ENCODE peak calls at places on chromosome 7, in eight cellular contexts. O is AG10803, T is OCI-LY7, G is BJ, R is mammary epithelial cell, B is GM12864, Y is astrocyte of the spinal cord, C is right lobe of liver. F is an unnamed sample.

GRCh38 chr7:155669717-155670505 is 25.4 kb downstream of the RBM33 start:
- DNase-seq in O (peak), T (no peak), C (no peak), R (no peak), Y (peak), G (no peak), B (no peak), F (no peak)

GRCh38 chr7:155093586-155093985 is 23.5 kb downstream of the HTR5A start:
- DNase-seq in B (no peak), C (no peak), O (no peak), G (no peak), R (peak), T (no peak), Y (no peak), F (no peak)

GRCh38 chr7:18140943-18141342 is 113.3 kb upstream of the PRPS1L1 start:
- DNase-seq in G (no peak), T (no peak), C (no peak), Y (no peak), O (no peak), R (no peak), B (no peak), F (no peak)

GRCh38 chr7:20778063-20778721 is 8.5 kb downstream of the SP8 start:
- DNase-seq in B (no peak), G (no peak), O (no peak), Y (no peak), R (peak), C (peak), T (no peak), F (no peak)

GRCh38 chr7:31948041-31948440 is 122.2 kb downstream of the PDE1C start:
- DNase-seq in Y (peak), R (peak), B (no peak), T (no peak), C (no peak), O (peak), G (peak), F (peak)

GRCh38 chr7:106895246-106895864 is 30.3 kb downstream of the PIK3CG start:
- DNase-seq in B (no peak), Y (no peak), G (no peak), O (no peak), T (peak), R (no peak), C (no peak), F (no peak)

GRCh38 chr7:129752760-129753159 is 141.2 kb downstream of the NRF1 start:
- DNase-seq in T (no peak), C (no peak), G (no peak), B (no peak), R (no peak), Y (no peak), O (no peak), F (no peak)

GRCh38 chr7:148367701-148368475 is 222.7 kb upstream of the C7orf33 start:
- DNase-seq in C (no peak), O (no peak), B (no peak), R (no peak), Y (no peak), G (no peak), T (no peak), F (no peak)

GRCh38 chr7:136251826-136252225 is 274.7 kb upstream of the MTPN start:
- DNase-seq in R (no peak), O (peak), T (no peak), G (no peak), C (no peak), Y (no peak), B (no peak), F (no peak)

GRCh38 chr7:70728873-70729552 is 402.9 kb upstream of the GALNT17 start:
- DNase-seq in G (no peak), Y (peak), B (no peak), T (no peak), O (no peak), R (no peak), C (no peak), F (no peak)

GRCh38 chr7:158710651-158711102 is 6.1 kb upstream of the NCAPG2 start:
- DNase-seq in O (peak), G (no peak), T (no peak), Y (peak), R (peak), C (no peak), B (no peak), F (no peak)

GRCh38 chr7:106110885-106111670 is 1.0 kb downstream of the SYPL1 start:
- DNase-seq in R (no peak), B (no peak), O (peak), Y (peak), C (no peak), T (peak), G (no peak), F (no peak)

GRCh38 chr7:27098493-27099223 is 2.9 kb upstream of the HOXA1 start:
- DNase-seq in C (no peak), R (peak), Y (peak), O (peak), B (no peak), G (no peak), T (no peak), F (peak)

GRCh38 chr7:41003031-41003925 is 699.6 kb downstream of the INHBA start:
- DNase-seq in C (peak), G (no peak), O (peak), T (peak), B (peak), R (peak), Y (peak), F (no peak)

GRCh38 chr7:20235303-20235702 is 18.1 kb upstream of the MACC1 start:
- DNase-seq in Y (no peak), B (no peak), T (no peak), R (no peak), G (no peak), O (no peak), C (no peak), F (no peak)

GRCh38 chr7:33885290-33886005 is 19.9 kb upstream of the BMPER start:
- DNase-seq in T (no peak), B (no peak), R (no peak), G (no peak), O (peak), C (no peak), Y (no peak), F (no peak)

GRCh38 chr7:74083928-74084721 is 521 bp downstream of the LIMK1 start:
- DNase-seq in G (no peak), C (no peak), B (no peak), T (peak), Y (peak), R (peak), O (peak), F (no peak)

GRCh38 chr7:100983451-100984187 is 14.3 kb downstream of the MUC12 start:
- DNase-seq in T (no peak), O (peak), C (no peak), Y (no peak), R (peak), B (no peak), G (peak), F (peak)

DNA sequence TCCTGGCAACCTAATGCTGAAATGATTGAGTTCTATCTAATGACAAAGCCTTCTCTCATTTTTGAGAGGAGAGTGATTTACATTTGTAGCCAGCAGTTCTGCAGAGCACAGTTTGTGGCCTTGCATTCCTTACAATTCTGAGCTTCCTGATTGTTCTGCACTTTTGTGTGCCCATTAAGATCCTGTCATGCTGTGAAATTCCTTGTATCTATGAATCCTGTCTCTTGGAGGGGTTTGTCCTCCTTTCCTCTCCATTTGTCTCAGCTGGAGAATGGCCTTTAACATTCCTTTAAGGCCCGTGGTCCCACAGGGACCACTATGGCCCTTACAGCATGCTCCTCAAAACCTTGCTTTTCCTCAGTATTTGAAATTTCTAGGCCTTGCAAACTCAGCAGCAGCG is 10.4 kb downstream of the KLHL7 start:
- DNase-seq in T (no peak), G (no peak), B (no peak), O (peak), R (no peak), C (no peak), Y (no peak), F (no peak)
- H3K4me3 ChIP-seq in T (no peak), G (no peak), B (no peak), O (no peak), R (no peak), C (no peak), Y (no peak), F (no peak)

GRCh38 chr7:25496394-25497103 is 268.3 kb upstream of the NPVF start:
- DNase-seq in T (peak), Y (no peak), O (no peak), R (no peak), G (no peak), C (no peak), B (peak), F (no peak)
- H3K4me3 ChIP-seq in T (no peak), Y (no peak), O (no peak), R (no peak), G (no peak), C (no peak), B (peak), F (no peak)

GRCh38 chr7:16880469-16881034 is 1.2 kb downstream of the AGR3 start:
- DNase-seq in C (no peak), G (no peak), O (no peak), R (no peak), B (no peak), Y (no peak), T (no peak), F (no peak)
- H3K4me3 ChIP-seq in C (no peak), G (no peak), O (no peak), R (no peak), B (no peak), Y (no peak), T (no peak), F (no peak)

DNA sequence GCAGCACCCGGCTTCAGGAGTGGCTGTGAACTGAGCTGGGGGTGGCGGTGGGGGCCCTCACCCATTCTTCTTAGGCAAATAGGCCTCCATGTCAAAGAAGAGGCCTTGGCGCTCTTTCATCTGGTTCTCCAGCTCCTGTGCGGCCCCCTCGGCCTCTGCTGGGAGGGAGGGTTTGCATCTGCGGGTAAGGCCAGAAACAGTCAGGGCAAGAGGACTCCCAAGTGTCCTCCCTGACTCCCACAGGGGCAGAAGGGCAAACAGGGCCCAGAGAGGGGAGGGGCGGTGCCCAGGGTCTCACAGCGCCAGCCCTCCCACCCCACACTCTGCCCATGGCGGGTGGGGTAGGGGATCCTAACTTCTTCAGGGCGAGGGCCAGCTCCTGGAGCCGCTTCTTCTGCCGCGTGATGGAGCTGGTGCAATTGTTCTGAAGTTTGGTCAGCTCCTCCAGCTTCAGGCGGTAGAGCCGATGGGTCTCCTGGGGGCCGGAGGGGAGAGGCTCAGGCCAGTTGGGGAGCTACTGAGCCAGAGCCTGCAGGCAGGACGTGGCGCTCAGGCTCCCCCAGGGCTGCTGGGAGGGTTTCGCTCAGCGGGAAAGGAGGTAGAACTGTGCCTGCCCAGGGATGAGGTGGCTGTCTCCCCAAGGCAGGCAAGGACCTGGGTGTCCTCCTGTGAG is 2.2 kb downstream of the TMEM120A start:
- DNase-seq in T (no peak), R (no peak), Y (no peak), O (no peak), B (no peak), C (no peak), G (no peak), F (no peak)
- H3K4me3 ChIP-seq in T (no peak), R (no peak), Y (no peak), O (no peak), B (no peak), C (no peak), G (no peak), F (no peak)

GRCh38 chr7:831596-832291 is 532 bp upstream of the SUN1 start:
- DNase-seq in G (peak), R (peak), B (peak), C (no peak), O (peak), T (no peak), Y (peak), F (peak)
- H3K4me3 ChIP-seq in G (peak), R (peak), B (peak), C (no peak), O (peak), T (no peak), Y (peak), F (no peak)

GRCh38 chr7:142594078-142594477 is 155.2 kb upstream of the PRSS1 start:
- DNase-seq in R (no peak), G (no peak), Y (no peak), O (no peak), C (no peak), T (no peak), B (no peak), F (no peak)
- H3K4me3 ChIP-seq in R (no peak), G (no peak), Y (no peak), O (no peak), C (no peak), T (no peak), B (no peak), F (no peak)

GRCh38 chr7:24572014-24572413 is 1.2 kb upstream of the PALS2 start:
- DNase-seq in G (no peak), Y (no peak), C (no peak), O (no peak), R (no peak), T (no peak), B (no peak), F (no peak)
- H3K4me3 ChIP-seq in G (no peak), Y (no peak), C (no peak), O (peak), R (no peak), T (no peak), B (no peak), F (peak)

GRCh38 chr7:116671111-116671510 is 885 bp upstream of the MET start:
- DNase-seq in B (no peak), C (no peak), R (peak), O (no peak), T (no peak), Y (no peak), G (no peak), F (no peak)
- H3K4me3 ChIP-seq in B (no peak), C (peak), R (peak), O (no peak), T (no peak), Y (no peak), G (no peak), F (no peak)

GRCh38 chr7:99106411-99106810 is 37.5 kb downstream of the SMURF1 start:
- DNase-seq in R (no peak), G (no peak), C (no peak), T (no peak), O (no peak), B (no peak), Y (no peak), F (no peak)
- H3K4me3 ChIP-seq in R (no peak), G (no peak), C (no peak), T (no peak), O (no peak), B (no peak), Y (no peak), F (no peak)